ENCODE peak calls at places on chromosomes 5 and 9, in seven cellular contexts. One of them, this sample, is unnamed.

GRCh38 chr9:10562581-10563343 is 50.0 kb downstream of the PTPRD start:
- DNase-seq in NCI-H345: no peak
- DNase-seq in HepG2: no peak
- DNase-seq in activated CD4-positive, CD25-positive, alpha-beta regulatory T cell: no peak
- DNase-seq in AML-193: no peak
- DNase-seq in neural crest cell: no peak
- DNase-seq in NCI-H1092 treated with DMSO at 0.1 percent for 48 hours: no peak
- DNase-seq in this sample: peak

GRCh38 chr9:846852-847251 is 5.4 kb downstream of the DMRT1 start:
- DNase-seq in NCI-H345: no peak
- DNase-seq in HepG2: no peak
- DNase-seq in activated CD4-positive, CD25-positive, alpha-beta regulatory T cell: no peak
- DNase-seq in AML-193: no peak
- DNase-seq in neural crest cell: no peak
- DNase-seq in NCI-H1092 treated with DMSO at 0.1 percent for 48 hours: no peak
- DNase-seq in this sample: no peak

GRCh38 chr9:95839012-95839411 is 36.5 kb upstream of the ERCC6L2 start:
- DNase-seq in NCI-H345: no peak
- DNase-seq in HepG2: no peak
- DNase-seq in activated CD4-positive, CD25-positive, alpha-beta regulatory T cell: no peak
- DNase-seq in AML-193: no peak
- DNase-seq in neural crest cell: no peak
- DNase-seq in NCI-H1092 treated with DMSO at 0.1 percent for 48 hours: no peak
- DNase-seq in this sample: no peak

GRCh38 chr5:122415481-122416120 is 103.6 kb downstream of the SNCAIP start:
- DNase-seq in NCI-H345: peak
- DNase-seq in HepG2: peak
- DNase-seq in activated CD4-positive, CD25-positive, alpha-beta regulatory T cell: no peak
- DNase-seq in AML-193: peak
- DNase-seq in neural crest cell: peak
- DNase-seq in NCI-H1092 treated with DMSO at 0.1 percent for 48 hours: peak
- DNase-seq in this sample: peak

GRCh38 chr9:14278291-14278721 is 35.6 kb downstream of the NFIB start:
- DNase-seq in NCI-H345: no peak
- DNase-seq in HepG2: peak
- DNase-seq in activated CD4-positive, CD25-positive, alpha-beta regulatory T cell: no peak
- DNase-seq in AML-193: no peak
- DNase-seq in neural crest cell: no peak
- DNase-seq in NCI-H1092 treated with DMSO at 0.1 percent for 48 hours: no peak
- DNase-seq in this sample: no peak

GRCh38 chr9:113298311-113298710 is 4.9 kb downstream of the RNF183 start:
- DNase-seq in NCI-H345: no peak
- DNase-seq in HepG2: no peak
- DNase-seq in activated CD4-positive, CD25-positive, alpha-beta regulatory T cell: no peak
- DNase-seq in AML-193: no peak
- DNase-seq in neural crest cell: no peak
- DNase-seq in NCI-H1092 treated with DMSO at 0.1 percent for 48 hours: no peak
- DNase-seq in this sample: no peak

GRCh38 chr5:78008356-78008967 is 232.3 kb upstream of the TBCA start:
- DNase-seq in NCI-H345: peak
- DNase-seq in HepG2: peak
- DNase-seq in activated CD4-positive, CD25-positive, alpha-beta regulatory T cell: no peak
- DNase-seq in AML-193: peak
- DNase-seq in neural crest cell: no peak
- DNase-seq in NCI-H1092 treated with DMSO at 0.1 percent for 48 hours: peak
- DNase-seq in this sample: peak

GRCh38 chr5:138082033-138082432 is 1.8 kb upstream of the WNT8A start:
- DNase-seq in NCI-H345: no peak
- DNase-seq in HepG2: peak
- DNase-seq in activated CD4-positive, CD25-positive, alpha-beta regulatory T cell: no peak
- DNase-seq in AML-193: no peak
- DNase-seq in neural crest cell: no peak
- DNase-seq in NCI-H1092 treated with DMSO at 0.1 percent for 48 hours: no peak
- DNase-seq in this sample: no peak

GRCh38 chr9:107226431-107226830 is 56.6 kb upstream of the RAD23B start:
- DNase-seq in NCI-H345: no peak
- DNase-seq in HepG2: no peak
- DNase-seq in activated CD4-positive, CD25-positive, alpha-beta regulatory T cell: no peak
- DNase-seq in AML-193: no peak
- DNase-seq in neural crest cell: no peak
- DNase-seq in NCI-H1092 treated with DMSO at 0.1 percent for 48 hours: no peak
- DNase-seq in this sample: peak

GRCh38 chr9:14343236-14343947 is 29.5 kb upstream of the NFIB start:
- DNase-seq in NCI-H345: peak
- DNase-seq in HepG2: no peak
- DNase-seq in activated CD4-positive, CD25-positive, alpha-beta regulatory T cell: no peak
- DNase-seq in AML-193: no peak
- DNase-seq in neural crest cell: no peak
- DNase-seq in NCI-H1092 treated with DMSO at 0.1 percent for 48 hours: no peak
- DNase-seq in this sample: no peak

This sample was measured in HAP-1.